ENCODE peak calls at places on chromosomes 3 and 15, in six cellular contexts. C is PC-9, D is body of pancreas, A is GM23338, S is fibroblast of lung, X is kidney epithelial cell. N is an unnamed sample.

GRCh38 chr3:73475175-73475574 is 149.6 kb downstream of the PDZRN3 start:
- DNase-seq in C (no peak), D (no peak), A (no peak), S (no peak), X (no peak), N (no peak)

GRCh38 chr15:97976766-97977503 is 16.4 kb downstream of the ARRDC4 start:
- DNase-seq in C (peak; percentile 63), D (no peak), A (no peak), S (no peak), X (no peak), N (no peak)

GRCh38 chr15:66679657-66680108 is 22.4 kb upstream of the SMAD6 start:
- DNase-seq in C (no peak), D (no peak), A (peak; percentile 46), S (no peak), X (no peak), N (peak; percentile 78)

GRCh38 chr3:30353711-30354467 is 252.5 kb upstream of the TGFBR2 start:
- DNase-seq in C (no peak), D (no peak), A (no peak), S (no peak), X (no peak), N (no peak)

GRCh38 chr3:122353901-122354401 is 28.9 kb downstream of the CSTA start:
- DNase-seq in C (no peak), D (no peak), A (no peak), S (no peak), X (no peak), N (no peak)

GRCh38 chr15:63238796-63239195 is 38.6 kb upstream of the APH1B start:
- DNase-seq in C (peak; percentile 83), D (no peak), A (no peak), S (peak; percentile 87), X (no peak), N (peak; percentile 75)

GRCh38 chr15:76903251-76903681 is 1.9 kb downstream of the SCAPER start:
- DNase-seq in C (no peak), D (no peak), A (peak; percentile 50), S (peak; percentile 59), X (no peak), N (peak; percentile 48)

GRCh38 chr3:98778383-98778782 is 15.2 kb downstream of the ST3GAL6 start:
- DNase-seq in C (no peak), D (no peak), A (no peak), S (peak; percentile 80), X (no peak), N (peak; percentile 76)

GRCh38 chr3:183437696-183438564 is 9.5 kb upstream of the MCF2L2 start:
- DNase-seq in C (no peak), D (no peak), A (no peak), S (no peak), X (no peak), N (no peak)

GRCh38 chr3:197737319-197737649 is 580 bp upstream of the RUBCN start:
- DNase-seq in C (no peak), D (peak; percentile 22), A (no peak), S (no peak), X (no peak), N (no peak)

GRCh38 chr3:109731639-109732473 is 394.5 kb upstream of the DPPA4 start:
- DNase-seq in C (no peak), D (peak; percentile 61), A (peak; percentile 74), S (peak; percentile 47), X (peak; percentile 1), N (peak; percentile 81)

GRCh38 chr3:11721114-11721440 is 77.4 kb upstream of the VGLL4 start:
- DNase-seq in C (no peak), D (peak; percentile 16), A (no peak), S (no peak), X (no peak), N (no peak)

GRCh38 chr3:64493149-64493548 is 194.7 kb downstream of the ADAMTS9 start:
- DNase-seq in C (no peak), D (no peak), A (no peak), S (no peak), X (no peak), N (no peak)

GRCh38 chr3:177673105-177673804 is 476.0 kb upstream of the TBL1XR1 start:
- DNase-seq in C (no peak), D (no peak), A (no peak), S (peak; percentile 95), X (no peak), N (peak; percentile 97)

GRCh38 chr3:164233951-164234350 is 844.3 kb downstream of the SI start:
- DNase-seq in C (no peak), D (no peak), A (no peak), S (no peak), X (peak; percentile 51), N (no peak)

GRCh38 chr3:135802171-135802570 is 163.4 kb upstream of the PPP2R3A start:
- DNase-seq in C (no peak), D (no peak), A (no peak), S (no peak), X (no peak), N (no peak)

GRCh38 chr15:57217716-57218598 is 158.3 kb upstream of the CGNL1 start:
- DNase-seq in C (no peak), D (no peak), A (no peak), S (peak; percentile 75), X (peak; percentile 39), N (no peak)

GRCh38 chr3:135531996-135532395 is 433.5 kb upstream of the PPP2R3A start:
- DNase-seq in C (no peak), D (peak; percentile 58), A (no peak), S (no peak), X (no peak), N (no peak)

GRCh38 chr15:58182460-58183163 is 44.4 kb downstream of the AQP9 start:
- DNase-seq in C (no peak), D (peak; percentile 46), A (peak; percentile 83), S (peak; percentile 29), X (no peak), N (peak; percentile 71)

GRCh38 chr3:171815977-171816595 is 5.8 kb upstream of the PLD1 start:
- DNase-seq in C (peak; percentile 90), D (no peak), A (no peak), S (peak; percentile 45), X (no peak), N (peak; percentile 92)

GRCh38 chr3:18098960-18099587 is 326.1 kb downstream of the SATB1 start:
- DNase-seq in C (peak; percentile 88), D (no peak), A (peak; percentile 12), S (peak; percentile 93), X (peak; percentile 92), N (peak; percentile 61)

GRCh38 chr15:74402337-74402839 is 31.4 kb downstream of the SEMA7A start:
- DNase-seq in C (no peak), D (no peak), A (no peak), S (no peak), X (no peak), N (no peak)

GRCh38 chr3:128813003-128813564 is 66.3 kb upstream of the ACAD9 start:
- DNase-seq in C (no peak), D (no peak), A (no peak), S (no peak), X (no peak), N (no peak)

GRCh38 chr3:141212101-141212500 is 19.5 kb upstream of the PXYLP1 start:
- DNase-seq in C (no peak), D (no peak), A (no peak), S (no peak), X (no peak), N (no peak)

GRCh38 chr3:185439745-185440466 is 58.9 kb downstream of the TMEM41A start:
- DNase-seq in C (no peak), D (no peak), A (no peak), S (no peak), X (no peak), N (no peak)

GRCh38 chr3:185444329-185444728 is 54.5 kb downstream of the TMEM41A start:
- DNase-seq in C (no peak), D (no peak), A (no peak), S (no peak), X (no peak), N (no peak)

DNA sequence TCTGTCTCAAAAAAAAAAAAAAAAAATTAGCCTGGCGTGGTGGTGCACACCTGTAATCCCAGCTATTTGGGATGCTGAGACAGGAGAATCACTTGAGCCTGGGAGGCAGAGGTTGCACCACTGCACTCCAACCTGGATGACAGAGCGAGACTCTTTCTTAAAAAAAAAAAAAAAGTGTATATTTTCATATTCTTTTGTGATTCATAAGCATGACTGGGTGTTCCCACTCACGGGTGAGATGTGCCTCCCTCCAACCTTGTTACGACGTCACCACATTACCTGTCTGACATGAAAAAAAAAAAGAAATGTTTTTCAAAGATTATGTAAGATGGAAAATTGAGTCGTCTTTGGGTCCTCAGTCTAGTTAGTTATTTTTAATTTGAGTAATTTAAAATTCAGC is 56.8 kb downstream of the TMEM41A start:
- DNase-seq in C (no peak), D (no peak), A (no peak), S (no peak), X (no peak), N (no peak)
- H3K4me3 ChIP-seq in C (no peak overlapping the region), D (no peak overlapping the region), A (no peak overlapping the region), S (no peak overlapping the region), X (no peak overlapping the region), N (no peak overlapping the region)

GRCh38 chr15:78315686-78316085 is 16.3 kb upstream of the SKIC8 start:
- DNase-seq in C (no peak), D (no peak), A (peak; percentile 81), S (no peak), X (no peak), N (no peak)
- TF ChIP-seq CTCF in C (no peak), D (no peak), A (peak; percentile 94), S (peak; percentile 17), X (no peak), N (peak; percentile 29)

DNA sequence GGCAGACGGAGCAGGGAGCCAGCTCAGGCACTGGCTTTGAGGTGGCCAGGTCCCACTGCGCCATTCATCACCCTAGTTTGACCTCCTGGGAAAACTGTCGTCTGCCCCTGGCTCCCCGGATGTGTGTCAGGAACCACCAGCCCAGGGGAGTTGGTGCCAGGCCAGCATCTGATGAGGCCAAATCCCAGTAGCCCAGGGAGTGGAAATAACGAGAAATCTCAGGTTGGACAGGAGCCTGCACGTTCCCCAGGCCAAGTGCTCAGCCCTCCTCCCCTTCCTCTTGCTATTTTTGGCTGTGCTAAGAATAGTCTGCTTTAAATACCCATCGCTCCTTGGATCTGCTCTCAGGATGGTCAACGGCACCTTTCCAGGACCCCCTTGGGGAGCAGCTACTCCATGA is 93.1 kb upstream of the RPL32 start:
- DNase-seq in C (no peak), D (peak; percentile 86), A (no peak), S (peak; percentile 77), X (no peak), N (peak; percentile 50)
- H3K4me3 ChIP-seq in C (no peak overlapping the region), D (no peak overlapping the region), A (no peak overlapping the region), S (no peak overlapping the region), X (no peak overlapping the region), N (no peak overlapping the region)

DNA sequence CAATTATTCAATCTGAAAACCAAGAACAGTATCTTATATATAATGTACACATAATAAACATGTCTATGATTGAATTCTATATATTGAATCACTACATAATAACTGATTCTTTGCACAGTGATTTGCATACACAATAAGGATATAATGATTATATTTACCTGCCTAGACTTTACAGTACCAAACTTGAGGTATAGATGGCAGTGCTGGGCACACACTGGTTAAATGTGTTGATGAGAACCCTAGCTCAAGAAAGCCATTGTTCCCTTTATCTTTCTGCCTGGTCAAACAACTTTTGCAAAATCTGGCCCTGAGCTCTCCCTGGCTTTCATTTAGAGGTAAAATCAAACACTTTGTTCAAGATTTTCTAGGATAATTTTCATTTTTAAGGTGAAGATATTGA is 697.7 kb downstream of the TUSC7 start:
- DNase-seq in C (no peak), D (no peak), A (peak; percentile 69), S (peak; percentile 16), X (no peak), N (peak; percentile 4)
- TF ChIP-seq CTCF in C (peak; percentile 60), D (peak; percentile 17), A (peak; percentile 54), S (peak; percentile 49), X (peak; percentile 53), N (peak; percentile 24)